ENCODE peak calls at places on chromosomes 6 and 20, in six cellular contexts. One of them, this sample, is unnamed.

GRCh38 chr6:150891886-150892485 is 26.5 kb downstream of the MTHFD1L start:
- DNase-seq in heart right ventricle: peak
- DNase-seq in WERI-Rb-1: peak
- DNase-seq in brain microvascular endothelial cell: peak
- DNase-seq in Panc1: peak
- DNase-seq in left ventricle myocardium inferior: peak
- DNase-seq in this sample: peak

GRCh38 chr6:43702522-43703440 is 15.2 kb upstream of the MRPS18A start:
- DNase-seq in heart right ventricle: peak
- DNase-seq in WERI-Rb-1: peak
- DNase-seq in brain microvascular endothelial cell: peak
- DNase-seq in Panc1: no peak
- DNase-seq in left ventricle myocardium inferior: peak
- DNase-seq in this sample: peak

GRCh38 chr20:32763202-32763999 is 1.2 kb downstream of the DNMT3B start:
- DNase-seq in heart right ventricle: peak
- DNase-seq in WERI-Rb-1: peak
- DNase-seq in brain microvascular endothelial cell: no peak
- DNase-seq in Panc1: no peak
- DNase-seq in left ventricle myocardium inferior: no peak
- DNase-seq in this sample: no peak

GRCh38 chr20:22663528-22664025 is 79.2 kb upstream of the FOXA2 start:
- DNase-seq in heart right ventricle: no peak
- DNase-seq in WERI-Rb-1: no peak
- DNase-seq in brain microvascular endothelial cell: no peak
- DNase-seq in Panc1: no peak
- DNase-seq in left ventricle myocardium inferior: no peak
- DNase-seq in this sample: no peak

GRCh38 chr6:102571236-102571908 is 1177.9 kb downstream of the GRIK2 start:
- DNase-seq in heart right ventricle: no peak
- DNase-seq in WERI-Rb-1: no peak
- DNase-seq in brain microvascular endothelial cell: no peak
- DNase-seq in Panc1: no peak
- DNase-seq in left ventricle myocardium inferior: no peak
- DNase-seq in this sample: no peak

GRCh38 chr6:79453558-79454042 is 83.6 kb downstream of the LCA5 start:
- DNase-seq in heart right ventricle: no peak
- DNase-seq in WERI-Rb-1: no peak
- DNase-seq in brain microvascular endothelial cell: peak
- DNase-seq in Panc1: no peak
- DNase-seq in left ventricle myocardium inferior: no peak
- DNase-seq in this sample: no peak

GRCh38 chr20:8536219-8536618 is 404.2 kb downstream of the PLCB1 start:
- DNase-seq in heart right ventricle: no peak
- DNase-seq in WERI-Rb-1: no peak
- DNase-seq in brain microvascular endothelial cell: no peak
- DNase-seq in Panc1: no peak
- DNase-seq in left ventricle myocardium inferior: no peak
- DNase-seq in this sample: no peak

GRCh38 chr20:23244207-23244915 is 106.2 kb upstream of the NXT1 start:
- DNase-seq in heart right ventricle: no peak
- DNase-seq in WERI-Rb-1: no peak
- DNase-seq in brain microvascular endothelial cell: no peak
- DNase-seq in Panc1: no peak
- DNase-seq in left ventricle myocardium inferior: no peak
- DNase-seq in this sample: peak

GRCh38 chr6:107621216-107621940 is 131.5 kb downstream of the SOBP start:
- DNase-seq in heart right ventricle: no peak
- DNase-seq in WERI-Rb-1: no peak
- DNase-seq in brain microvascular endothelial cell: no peak
- DNase-seq in Panc1: no peak
- DNase-seq in left ventricle myocardium inferior: no peak
- DNase-seq in this sample: no peak

GRCh38 chr6:167671977-167672687 is 154.6 kb upstream of the AFDN start:
- DNase-seq in heart right ventricle: no peak
- DNase-seq in WERI-Rb-1: no peak
- DNase-seq in brain microvascular endothelial cell: no peak
- DNase-seq in Panc1: no peak
- DNase-seq in left ventricle myocardium inferior: no peak
- DNase-seq in this sample: no peak

GRCh38 chr6:104597541-104598050 is 262.1 kb downstream of the HACE1 start:
- DNase-seq in heart right ventricle: no peak
- DNase-seq in WERI-Rb-1: no peak
- DNase-seq in brain microvascular endothelial cell: no peak
- DNase-seq in Panc1: no peak
- DNase-seq in left ventricle myocardium inferior: no peak
- DNase-seq in this sample: no peak

GRCh38 chr6:10112871-10113584 is 301.8 kb downstream of the TFAP2A start:
- DNase-seq in heart right ventricle: no peak
- DNase-seq in WERI-Rb-1: no peak
- DNase-seq in brain microvascular endothelial cell: no peak
- DNase-seq in Panc1: no peak
- DNase-seq in left ventricle myocardium inferior: no peak
- DNase-seq in this sample: no peak

GRCh38 chr20:31652917-31653385 is 15.2 kb downstream of the COX4I2 start:
- DNase-seq in heart right ventricle: no peak
- DNase-seq in WERI-Rb-1: no peak
- DNase-seq in brain microvascular endothelial cell: no peak
- DNase-seq in Panc1: no peak
- DNase-seq in left ventricle myocardium inferior: no peak
- DNase-seq in this sample: no peak

GRCh38 chr6:10659697-10660348 is 34.6 kb downstream of the C6orf52 start:
- DNase-seq in heart right ventricle: peak
- DNase-seq in WERI-Rb-1: peak
- DNase-seq in brain microvascular endothelial cell: no peak
- DNase-seq in Panc1: no peak
- DNase-seq in left ventricle myocardium inferior: peak
- DNase-seq in this sample: peak

GRCh38 chr20:40960101-40960500 is 68.5 kb upstream of the TOP1 start:
- DNase-seq in heart right ventricle: no peak
- DNase-seq in WERI-Rb-1: no peak
- DNase-seq in brain microvascular endothelial cell: no peak
- DNase-seq in Panc1: no peak
- DNase-seq in left ventricle myocardium inferior: no peak
- DNase-seq in this sample: peak

GRCh38 chr6:170292778-170293164 is 1.9 kb upstream of the DLL1 start:
- DNase-seq in heart right ventricle: no peak
- DNase-seq in WERI-Rb-1: no peak
- DNase-seq in brain microvascular endothelial cell: no peak
- DNase-seq in Panc1: no peak
- DNase-seq in left ventricle myocardium inferior: no peak
- DNase-seq in this sample: no peak
- TF ChIP-seq CTCF in heart right ventricle: peak
- TF ChIP-seq CTCF in WERI-Rb-1: no peak
- TF ChIP-seq CTCF in brain microvascular endothelial cell: no peak
- TF ChIP-seq CTCF in Panc1: peak
- TF ChIP-seq CTCF in left ventricle myocardium inferior: peak
- TF ChIP-seq CTCF in this sample: peak

GRCh38 chr20:36770680-36771079 is 2.9 kb downstream of the DSN1 start:
- DNase-seq in heart right ventricle: no peak
- DNase-seq in WERI-Rb-1: no peak
- DNase-seq in brain microvascular endothelial cell: no peak
- DNase-seq in Panc1: no peak
- DNase-seq in left ventricle myocardium inferior: no peak
- DNase-seq in this sample: no peak
- TF ChIP-seq CTCF in heart right ventricle: no peak
- TF ChIP-seq CTCF in WERI-Rb-1: no peak
- TF ChIP-seq CTCF in brain microvascular endothelial cell: no peak
- TF ChIP-seq CTCF in Panc1: no peak
- TF ChIP-seq CTCF in left ventricle myocardium inferior: no peak
- TF ChIP-seq CTCF in this sample: no peak

GRCh38 chr6:144186817-144187625 is 36.7 kb downstream of the STX11 start:
- DNase-seq in heart right ventricle: no peak
- DNase-seq in WERI-Rb-1: no peak
- DNase-seq in brain microvascular endothelial cell: no peak
- DNase-seq in Panc1: no peak
- DNase-seq in left ventricle myocardium inferior: no peak
- DNase-seq in this sample: no peak
- TF ChIP-seq CTCF in heart right ventricle: no peak
- TF ChIP-seq CTCF in WERI-Rb-1: no peak
- TF ChIP-seq CTCF in brain microvascular endothelial cell: no peak
- TF ChIP-seq CTCF in Panc1: no peak
- TF ChIP-seq CTCF in left ventricle myocardium inferior: no peak
- TF ChIP-seq CTCF in this sample: no peak

GRCh38 chr20:63576311-63576710 is 2.3 kb upstream of the HELZ2 start:
- DNase-seq in heart right ventricle: no peak
- DNase-seq in WERI-Rb-1: no peak
- DNase-seq in brain microvascular endothelial cell: no peak
- DNase-seq in Panc1: no peak
- DNase-seq in left ventricle myocardium inferior: no peak
- DNase-seq in this sample: no peak

GRCh38 chr20:63579017-63579705 is 5.1 kb upstream of the HELZ2 start:
- DNase-seq in heart right ventricle: no peak
- DNase-seq in WERI-Rb-1: no peak
- DNase-seq in brain microvascular endothelial cell: no peak
- DNase-seq in Panc1: no peak
- DNase-seq in left ventricle myocardium inferior: no peak
- DNase-seq in this sample: no peak

GRCh38 chr20:63580796-63581461 is 6.9 kb upstream of the HELZ2 start:
- DNase-seq in heart right ventricle: no peak
- DNase-seq in WERI-Rb-1: peak
- DNase-seq in brain microvascular endothelial cell: peak
- DNase-seq in Panc1: peak
- DNase-seq in left ventricle myocardium inferior: no peak
- DNase-seq in this sample: no peak

GRCh38 chr20:63577317-63577894 is 3.4 kb upstream of the HELZ2 start:
- DNase-seq in heart right ventricle: peak
- DNase-seq in WERI-Rb-1: no peak
- DNase-seq in brain microvascular endothelial cell: no peak
- DNase-seq in Panc1: no peak
- DNase-seq in left ventricle myocardium inferior: peak
- DNase-seq in this sample: no peak

DNA sequence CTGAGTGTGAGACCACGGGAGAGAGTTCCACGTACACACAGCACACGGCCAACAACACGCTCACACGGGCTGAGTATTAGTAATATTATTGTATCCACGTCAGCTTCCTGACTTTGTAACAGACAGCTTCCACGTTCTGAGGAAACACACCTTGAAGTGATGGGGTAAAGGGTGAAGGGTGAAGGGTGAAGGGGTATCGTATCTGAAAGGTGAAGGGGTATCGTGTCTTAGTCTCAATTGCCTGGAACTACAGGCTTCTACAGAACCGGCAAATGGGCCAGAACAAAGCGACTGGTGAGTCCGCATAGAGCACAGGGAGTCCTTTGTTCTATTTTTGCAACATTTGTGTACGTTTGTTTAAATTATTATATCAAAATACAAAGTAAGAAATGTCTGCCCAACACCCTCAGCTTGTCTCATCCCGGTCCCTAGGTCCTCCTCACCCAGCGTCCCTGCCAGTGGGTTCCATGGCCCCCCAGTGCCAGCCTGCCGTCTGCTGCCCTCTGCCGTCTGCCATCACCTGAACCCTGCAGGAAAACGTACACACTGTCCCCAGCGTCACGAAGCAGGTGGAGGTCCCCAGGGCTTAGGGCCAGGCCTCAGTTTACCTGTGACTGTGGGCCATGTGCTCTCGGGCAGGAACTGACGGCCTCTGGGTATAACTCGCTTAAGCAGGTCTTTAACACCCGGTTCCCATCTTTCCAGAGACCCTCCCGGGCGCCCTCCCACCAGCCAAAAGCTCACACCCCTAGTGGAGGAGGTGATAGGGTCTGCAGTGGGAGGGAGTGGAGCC is 4.4 kb upstream of the HELZ2 start:
- DNase-seq in heart right ventricle: no peak
- DNase-seq in WERI-Rb-1: no peak
- DNase-seq in brain microvascular endothelial cell: no peak
- DNase-seq in Panc1: no peak
- DNase-seq in left ventricle myocardium inferior: no peak
- DNase-seq in this sample: no peak
- TF ChIP-seq CTCF in heart right ventricle: peak
- TF ChIP-seq CTCF in WERI-Rb-1: no peak
- TF ChIP-seq CTCF in brain microvascular endothelial cell: no peak
- TF ChIP-seq CTCF in Panc1: peak
- TF ChIP-seq CTCF in left ventricle myocardium inferior: peak
- TF ChIP-seq CTCF in this sample: no peak

GRCh38 chr6:25266425-25267135 is 12.6 kb upstream of the CARMIL1 start:
- DNase-seq in heart right ventricle: no peak
- DNase-seq in WERI-Rb-1: no peak
- DNase-seq in brain microvascular endothelial cell: no peak
- DNase-seq in Panc1: no peak
- DNase-seq in left ventricle myocardium inferior: no peak
- DNase-seq in this sample: no peak

GRCh38 chr6:25263602-25264001 is 15.6 kb upstream of the CARMIL1 start:
- DNase-seq in heart right ventricle: no peak
- DNase-seq in WERI-Rb-1: no peak
- DNase-seq in brain microvascular endothelial cell: peak
- DNase-seq in Panc1: no peak
- DNase-seq in left ventricle myocardium inferior: no peak
- DNase-seq in this sample: no peak

GRCh38 chr6:25270559-25270958 is 8.6 kb upstream of the CARMIL1 start:
- DNase-seq in heart right ventricle: no peak
- DNase-seq in WERI-Rb-1: no peak
- DNase-seq in brain microvascular endothelial cell: no peak
- DNase-seq in Panc1: no peak
- DNase-seq in left ventricle myocardium inferior: no peak
- DNase-seq in this sample: no peak

GRCh38 chr6:25267662-25268061 is 11.5 kb upstream of the CARMIL1 start:
- DNase-seq in heart right ventricle: no peak
- DNase-seq in WERI-Rb-1: no peak
- DNase-seq in brain microvascular endothelial cell: no peak
- DNase-seq in Panc1: no peak
- DNase-seq in left ventricle myocardium inferior: no peak
- DNase-seq in this sample: no peak
- TF ChIP-seq CTCF in heart right ventricle: no peak
- TF ChIP-seq CTCF in WERI-Rb-1: no peak
- TF ChIP-seq CTCF in brain microvascular endothelial cell: no peak
- TF ChIP-seq CTCF in Panc1: no peak
- TF ChIP-seq CTCF in left ventricle myocardium inferior: no peak
- TF ChIP-seq CTCF in this sample: no peak

DNA sequence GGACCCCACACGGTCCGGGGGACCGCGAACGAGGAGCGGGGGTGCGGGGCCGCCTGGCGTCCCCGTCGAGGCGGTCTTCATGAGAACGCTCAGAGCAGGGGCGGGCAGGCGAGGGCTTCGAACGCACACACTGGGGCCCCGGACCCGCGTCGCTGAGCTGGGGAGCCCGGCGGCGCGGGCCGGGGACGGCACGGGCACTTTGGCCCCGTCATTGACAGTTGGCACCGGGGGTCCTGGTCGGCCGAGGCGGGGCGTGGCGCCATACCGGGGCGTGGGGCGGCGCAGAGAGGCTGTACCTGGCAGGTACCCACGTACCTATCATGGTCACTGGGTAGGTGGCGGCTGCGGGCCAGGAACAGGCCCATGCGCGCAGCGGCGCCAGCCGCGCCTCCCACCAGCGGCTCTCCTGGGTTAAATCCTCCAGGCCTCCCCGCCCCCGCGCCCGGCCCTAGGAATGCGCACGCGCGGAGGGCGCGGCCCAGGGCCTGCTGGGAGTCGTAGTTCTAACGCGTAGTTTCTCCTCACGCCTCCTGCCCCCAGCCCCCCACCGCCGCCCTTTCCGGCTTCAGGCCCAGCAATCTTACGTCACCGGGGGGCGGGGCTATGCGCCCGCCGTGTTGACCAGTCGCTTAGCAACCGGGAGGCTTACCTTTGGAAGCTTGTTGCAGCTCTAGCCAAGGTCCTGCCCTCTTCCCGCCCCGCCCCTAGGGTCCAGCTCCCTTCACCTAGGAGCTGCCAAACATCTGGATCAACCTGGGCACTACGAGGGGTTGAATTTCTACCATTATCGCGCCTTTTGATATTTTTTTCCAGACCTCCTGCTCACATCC is at the start of the genes PACRG and PRKN:
- DNase-seq in heart right ventricle: peak
- DNase-seq in WERI-Rb-1: peak
- DNase-seq in brain microvascular endothelial cell: peak
- DNase-seq in Panc1: peak
- DNase-seq in left ventricle myocardium inferior: peak
- DNase-seq in this sample: peak
- TF ChIP-seq CTCF in heart right ventricle: no peak
- TF ChIP-seq CTCF in WERI-Rb-1: no peak
- TF ChIP-seq CTCF in brain microvascular endothelial cell: no peak
- TF ChIP-seq CTCF in Panc1: no peak
- TF ChIP-seq CTCF in left ventricle myocardium inferior: no peak
- TF ChIP-seq CTCF in this sample: no peak

This sample was measured in osteocyte.